ENCODE peak calls at places on chromosomes 2 and 18, in seven cellular contexts. W is sigmoid colon, A is ovary, Y is A549, K is suprapubic skin, I is HepG2, B is stomach. R is an unnamed sample.

GRCh38 chr2:202871161-202872141 is at the start of gene ICA1L:
- DNase-seq in I (peak; percentile 32), A (peak; percentile 81), B (peak; percentile 57), Y (peak; percentile 26), W (peak; percentile 79), K (peak; percentile 79), R (peak; percentile 56)

GRCh38 chr2:12031871-12032270 is 285.4 kb downstream of the LPIN1 start:
- DNase-seq in K (no peak), I (no peak), Y (no peak), A (no peak), B (no peak), W (no peak), R (no peak)

GRCh38 chr18:6414723-6415362 is at the start of gene L3MBTL4:
- DNase-seq in B (peak; percentile 69), W (peak; percentile 64), A (peak; percentile 58), K (no peak), Y (no peak), I (no peak), R (peak; percentile 58)

GRCh38 chr2:5538717-5539116 is 153.5 kb upstream of the SOX11 start:
- DNase-seq in I (no peak), K (no peak), B (no peak), Y (no peak), A (no peak), W (no peak), R (no peak)

GRCh38 chr2:227154976-227155375 is 9.0 kb downstream of the COL4A4 start:
- DNase-seq in B (no peak), Y (no peak), I (no peak), A (no peak), K (no peak), W (no peak), R (no peak)

GRCh38 chr18:74899554-74899953 is 301.9 kb downstream of the ZNF407 start:
- DNase-seq in I (no peak), K (no peak), A (peak; percentile 53), B (peak; percentile 40), Y (no peak), W (peak; percentile 74), R (no peak)

GRCh38 chr18:11981633-11982366 is 493 bp downstream of the IMPA2 start:
- DNase-seq in B (peak; percentile 55), A (peak; percentile 55), Y (peak; percentile 35), W (peak; percentile 79), K (no peak), I (peak; percentile 92), R (peak; percentile 66)

GRCh38 chr2:53584986-53585385 is 182.6 kb upstream of the CHAC2 start:
- DNase-seq in K (no peak), I (no peak), Y (no peak), A (no peak), B (no peak), W (no peak), R (no peak)

GRCh38 chr2:178273787-178274360 is 79.6 kb downstream of the OSBPL6 start:
- DNase-seq in I (no peak), B (no peak), W (no peak), K (no peak), Y (no peak), A (no peak), R (no peak)
- H3K4me3 ChIP-seq in I (no peak overlapping the region), B (no peak overlapping the region), W (no peak overlapping the region), K (no peak overlapping the region), Y (no peak overlapping the region), A (no peak overlapping the region), R (no peak overlapping the region)

DNA sequence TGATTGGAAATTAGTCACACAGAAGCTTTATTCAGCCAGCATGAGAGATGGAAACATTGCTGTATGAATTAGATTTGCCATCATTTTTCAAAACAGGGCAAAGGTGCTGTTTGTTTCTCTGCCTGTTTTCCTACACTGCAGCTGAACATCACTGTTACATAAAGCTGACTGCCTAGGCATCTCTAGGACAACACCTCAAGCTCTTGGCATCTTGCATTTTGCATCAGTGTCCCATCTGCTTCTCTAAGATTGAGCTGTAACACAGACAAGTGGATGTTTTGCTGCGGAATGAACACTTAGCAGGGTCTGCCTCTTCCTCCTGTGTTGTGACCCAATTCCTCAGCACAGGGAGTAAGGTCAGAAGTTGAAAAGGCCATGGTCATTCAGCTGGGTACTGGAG is 4.9 kb downstream of the CCT7 start:
- DNase-seq in Y (no peak), I (no peak), K (no peak), A (no peak), B (no peak), W (no peak), R (no peak)
- H3K4me1 ChIP-seq in Y (peaks cover 24% of the 10 kb centered on the region), I (peaks cover 51% of the 10 kb centered on the region), K (peaks cover 31% of the 10 kb centered on the region), A (peaks cover 14% of the 10 kb centered on the region), B (peaks cover 25% of the 10 kb centered on the region), W (peaks cover 39% of the 10 kb centered on the region), R (peaks cover 11% of the 10 kb centered on the region)

DNA sequence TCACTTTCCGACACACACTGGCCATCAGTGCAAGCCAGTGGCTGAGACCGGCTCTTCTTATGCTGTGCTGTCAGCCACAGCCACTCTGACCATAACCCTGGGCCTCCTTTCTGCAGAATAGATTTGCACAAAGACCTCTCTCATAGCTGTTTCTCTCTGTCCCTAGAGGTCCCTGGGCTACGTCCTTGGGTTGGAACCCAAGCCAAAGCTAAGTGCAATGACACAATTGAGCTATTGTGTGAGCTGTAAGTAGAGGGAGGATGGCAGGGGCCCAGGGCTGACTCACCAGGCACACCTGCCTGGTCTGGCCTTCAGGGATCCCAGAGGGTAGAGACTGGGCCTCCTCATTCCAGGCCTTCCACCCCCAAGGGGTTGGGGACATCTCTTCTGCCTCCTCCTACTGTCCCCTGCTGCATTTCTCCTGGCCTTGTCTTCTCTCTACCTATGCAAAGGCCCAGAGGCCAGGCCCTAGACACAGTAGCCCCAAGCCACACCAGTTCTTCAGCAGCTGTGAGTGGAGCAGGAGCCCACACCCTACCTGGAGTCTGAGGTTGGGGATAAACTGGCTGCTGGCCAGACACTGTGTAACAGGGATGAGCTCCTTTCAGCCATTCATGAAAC is 174.6 kb downstream of the NCK2 start:
- DNase-seq in Y (no peak), B (peak; percentile 34), W (no peak), K (peak; percentile 82), I (peak; percentile 99), A (no peak), R (peak; percentile 12)
- TF ChIP-seq EP300 in Y (no peak), B (no peak), W (no peak), K (no peak), I (peak; percentile 96), A (no peak), R (no peak)

GRCh38 chr2:174383796-174384195 is 11.7 kb upstream of the SCRN3 start:
- DNase-seq in W (no peak), Y (no peak), B (no peak), A (no peak), I (no peak), K (no peak), R (no peak)
- H3K4me3 ChIP-seq in W (no peak overlapping the region), Y (no peak overlapping the region), B (no peak overlapping the region), A (no peak overlapping the region), I (no peak overlapping the region), K (no peak overlapping the region), R (no peak overlapping the region)

GRCh38 chr2:235564884-235565530 is 71.2 kb downstream of the AGAP1 start:
- DNase-seq in K (no peak), Y (no peak), A (no peak), W (no peak), I (no peak), B (no peak), R (peak; percentile 23)

GRCh38 chr2:235563056-235563777 is 69.4 kb downstream of the AGAP1 start:
- DNase-seq in I (no peak), Y (no peak), W (no peak), K (no peak), A (no peak), B (no peak), R (no peak)

GRCh38 chr2:235561450-235561849 is 67.6 kb downstream of the AGAP1 start:
- DNase-seq in I (no peak), A (no peak), B (no peak), Y (no peak), K (no peak), W (no peak), R (no peak)

GRCh38 chr2:235560345-235560744 is 66.5 kb downstream of the AGAP1 start:
- DNase-seq in I (no peak), Y (no peak), W (no peak), B (no peak), A (no peak), K (no peak), R (no peak)

GRCh38 chr2:235562065-235562747 is 68.4 kb downstream of the AGAP1 start:
- DNase-seq in W (no peak), B (no peak), Y (no peak), A (no peak), K (no peak), I (no peak), R (no peak)
- H3K4me1 ChIP-seq in W (peaks cover 13% of the 10 kb centered on the region), B (peaks cover 25% of the 10 kb centered on the region), Y (peaks cover 13% of the 10 kb centered on the region), A (peaks cover 16% of the 10 kb centered on the region), K (no peaks in the 10 kb centered on the region), I (peaks cover 25% of the 10 kb centered on the region), R (peaks cover 34% of the 10 kb centered on the region)

R was measured in transverse colon.